ENCODE peak calls at places on chromosomes 13 and 19, in four cellular contexts. Y is K562, R is H1, Q is HepG2. P is an unnamed sample.

GRCh38 chr13:47726394-47726793 is 274.7 kb downstream of the SUCLA2 start:
- DNase-seq in Q (peak; percentile 24), R (no peak), Y (no peak), P (no peak)

GRCh38 chr19:7504684-7505083 is 11.2 kb upstream of the ZNF358 start:
- DNase-seq in Q (no peak), Y (peak; percentile 20), R (no peak), P (no peak)

GRCh38 chr13:22848539-22849052 is 332.2 kb upstream of the SGCG start:
- DNase-seq in R (peak; percentile 53), Y (peak; percentile 17), Q (peak; percentile 72), P (no peak)

GRCh38 chr13:76012091-76012721 is 376.1 kb downstream of the LMO7 start:
- DNase-seq in Q (no peak), R (no peak), Y (no peak), P (no peak)

GRCh38 chr13:30737511-30738342 is 2.4 kb downstream of the ALOX5AP start:
- DNase-seq in R (no peak), Y (no peak), Q (no peak), P (no peak)

GRCh38 chr19:1098177-1099051 is 3.2 kb upstream of the POLR2E start:
- DNase-seq in R (no peak), Q (peak; percentile 94), Y (no peak), P (no peak)

GRCh38 chr13:64054306-64054705 is 2638.7 kb upstream of the PCDH20 start:
- DNase-seq in R (no peak), Y (no peak), Q (no peak), P (no peak)

GRCh38 chr13:92896842-92897241 is 329.8 kb upstream of the GPC6 start:
- DNase-seq in Y (no peak), R (no peak), Q (peak; percentile 37), P (no peak)

GRCh38 chr13:99501952-99502310 is 659 bp downstream of the TM9SF2 start:
- DNase-seq in Q (no peak), Y (peak; percentile 50), R (no peak), P (no peak)

GRCh38 chr13:32267836-32268439 is 47.2 kb downstream of the ZAR1L start:
- DNase-seq in Y (peak; percentile 12), R (peak; percentile 65), Q (no peak), P (no peak)

GRCh38 chr19:14198384-14199376 is 7.3 kb downstream of the ADGRL1 start:
- DNase-seq in R (no peak), Q (peak; percentile 13), Y (peak; percentile 33), P (no peak)

GRCh38 chr13:42750858-42751257 is 30.5 kb upstream of the FAM216B start:
- DNase-seq in Y (no peak), Q (no peak), R (no peak), P (no peak)

GRCh38 chr13:86862137-86862536 is 809.0 kb upstream of the SLITRK5 start:
- DNase-seq in Y (no peak), R (no peak), Q (no peak), P (no peak)

GRCh38 chr13:86864376-86864775 is 806.8 kb upstream of the SLITRK5 start:
- DNase-seq in Y (no peak), R (no peak), Q (no peak), P (no peak)
- TF ChIP-seq PHF8 in Y (no peak), R (no peak), Q (no peak), P (no peak)

GRCh38 chr19:31519216-31519615 is 170.0 kb upstream of the TSHZ3 start:
- DNase-seq in Y (no peak), R (no peak), Q (no peak), P (no peak)
- TF ChIP-seq PHF8 in Y (no peak), R (no peak), Q (no peak), P (no peak)

GRCh38 chr13:29522044-29522685 is 73.3 kb downstream of the SLC7A1 start:
- DNase-seq in Y (no peak), Q (no peak), R (no peak), P (no peak)
- TF ChIP-seq PHF8 in Y (no peak), Q (no peak), R (no peak), P (no peak)

GRCh38 chr13:39895254-39895653 is 239.8 kb downstream of the COG6 start:
- DNase-seq in Y (no peak), R (no peak), Q (no peak), P (no peak)
- TF ChIP-seq PHF8 in Y (no peak), R (no peak), Q (no peak), P (no peak)

GRCh38 chr13:44814144-44814543 is 175.1 kb downstream of the NUFIP1 start:
- DNase-seq in R (no peak), Q (no peak), Y (no peak), P (no peak)

GRCh38 chr13:44806841-44807240 is 182.4 kb downstream of the NUFIP1 start:
- DNase-seq in Y (no peak), Q (no peak), R (no peak), P (no peak)

GRCh38 chr13:44812818-44813217 is 176.5 kb downstream of the NUFIP1 start:
- DNase-seq in R (no peak), Q (no peak), Y (no peak), P (no peak)

GRCh38 chr13:44809152-44809551 is 180.1 kb downstream of the NUFIP1 start:
- DNase-seq in R (no peak), Q (no peak), Y (no peak), P (no peak)

GRCh38 chr13:44810067-44810840 is 179.0 kb downstream of the NUFIP1 start:
- DNase-seq in Y (no peak), R (no peak), Q (no peak), P (no peak)
- TF ChIP-seq PHF8 in Y (no peak), R (no peak), Q (no peak), P (no peak)

GRCh38 chr13:77168232-77168631 is 141.3 kb upstream of the FBXL3 start:
- DNase-seq in Y (no peak), R (no peak), Q (no peak), P (no peak)
- TF ChIP-seq PHF8 in Y (no peak), R (no peak), Q (no peak), P (no peak)